ENCODE peak calls at places on chromosome 2, in four cellular contexts. One of them, this sample, is unnamed.

GRCh38 chr2:50529600-50530218 is 502.2 kb downstream of the NRXN1 start:
- DNase-seq in kidney: no peak
- DNase-seq in H1: no peak
- DNase-seq in right lobe of liver: no peak
- DNase-seq in this sample: no peak

GRCh38 chr2:45435316-45435715 is 175.8 kb downstream of the SRBD1 start:
- DNase-seq in H1: no peak
- DNase-seq in right lobe of liver: no peak
- DNase-seq in kidney: no peak
- DNase-seq in this sample: no peak

GRCh38 chr2:200929334-200930249 is 33.9 kb downstream of the ORC2 start:
- DNase-seq in right lobe of liver: no peak
- DNase-seq in kidney: no peak
- DNase-seq in H1: no peak
- DNase-seq in this sample: no peak

GRCh38 chr2:85899284-85899683 is 10.5 kb upstream of the ST3GAL5 start:
- DNase-seq in H1: no peak
- DNase-seq in kidney: no peak
- DNase-seq in right lobe of liver: no peak
- DNase-seq in this sample: no peak

GRCh38 chr2:81894451-81894990 is 1590.0 kb upstream of the LRRTM1 start:
- DNase-seq in right lobe of liver: no peak
- DNase-seq in kidney: no peak
- DNase-seq in H1: no peak
- DNase-seq in this sample: no peak

GRCh38 chr2:237858294-237859081 is 935 bp upstream of the RAMP1 start:
- DNase-seq in H1: peak; percentile 36
- DNase-seq in right lobe of liver: peak; percentile 68
- DNase-seq in kidney: peak; percentile 84
- DNase-seq in this sample: peak; percentile 78

GRCh38 chr2:47799210-47799609 is 16.3 kb downstream of the MSH6 start:
- DNase-seq in right lobe of liver: no peak
- DNase-seq in kidney: no peak
- DNase-seq in H1: no peak
- DNase-seq in this sample: no peak

GRCh38 chr2:96764253-96764637 is 3.5 kb downstream of the CNNM4 start:
- DNase-seq in H1: no peak
- DNase-seq in right lobe of liver: no peak
- DNase-seq in kidney: no peak
- DNase-seq in this sample: peak; percentile 81

GRCh38 chr2:227472265-227473018 is 486 bp downstream of the AGFG1 start:
- DNase-seq in H1: no peak
- DNase-seq in right lobe of liver: peak; percentile 67
- DNase-seq in kidney: peak; percentile 82
- DNase-seq in this sample: peak; percentile 91

GRCh38 chr2:210913461-210913860 is 357.1 kb downstream of the CPS1 start:
- DNase-seq in kidney: no peak
- DNase-seq in H1: no peak
- DNase-seq in right lobe of liver: no peak
- DNase-seq in this sample: no peak

GRCh38 chr2:197711576-197711975 is 6.4 kb downstream of the MARS2 start:
- DNase-seq in H1: no peak
- DNase-seq in right lobe of liver: no peak
- DNase-seq in kidney: no peak
- DNase-seq in this sample: no peak

GRCh38 chr2:63942788-63943187 is 76.4 kb downstream of the VPS54 start:
- DNase-seq in H1: no peak
- DNase-seq in right lobe of liver: no peak
- DNase-seq in kidney: no peak
- DNase-seq in this sample: no peak
- H3K36me3 ChIP-seq in H1: peaks cover 19% of the 10 kb centered on the region
- H3K36me3 ChIP-seq in right lobe of liver: peaks cover 15% of the 10 kb centered on the region
- H3K36me3 ChIP-seq in kidney: no peaks in the 10 kb centered on the region
- H3K36me3 ChIP-seq in this sample: peaks cover 24% of the 10 kb centered on the region

GRCh38 chr2:95664086-95664441 is 72.3 kb downstream of the TRIM43 start:
- DNase-seq in kidney: no peak
- DNase-seq in right lobe of liver: no peak
- DNase-seq in H1: no peak
- DNase-seq in this sample: no peak
- TF ChIP-seq CTCF in kidney: no peak
- TF ChIP-seq CTCF in right lobe of liver: no peak
- TF ChIP-seq CTCF in H1: no peak
- TF ChIP-seq CTCF in this sample: no peak

DNA sequence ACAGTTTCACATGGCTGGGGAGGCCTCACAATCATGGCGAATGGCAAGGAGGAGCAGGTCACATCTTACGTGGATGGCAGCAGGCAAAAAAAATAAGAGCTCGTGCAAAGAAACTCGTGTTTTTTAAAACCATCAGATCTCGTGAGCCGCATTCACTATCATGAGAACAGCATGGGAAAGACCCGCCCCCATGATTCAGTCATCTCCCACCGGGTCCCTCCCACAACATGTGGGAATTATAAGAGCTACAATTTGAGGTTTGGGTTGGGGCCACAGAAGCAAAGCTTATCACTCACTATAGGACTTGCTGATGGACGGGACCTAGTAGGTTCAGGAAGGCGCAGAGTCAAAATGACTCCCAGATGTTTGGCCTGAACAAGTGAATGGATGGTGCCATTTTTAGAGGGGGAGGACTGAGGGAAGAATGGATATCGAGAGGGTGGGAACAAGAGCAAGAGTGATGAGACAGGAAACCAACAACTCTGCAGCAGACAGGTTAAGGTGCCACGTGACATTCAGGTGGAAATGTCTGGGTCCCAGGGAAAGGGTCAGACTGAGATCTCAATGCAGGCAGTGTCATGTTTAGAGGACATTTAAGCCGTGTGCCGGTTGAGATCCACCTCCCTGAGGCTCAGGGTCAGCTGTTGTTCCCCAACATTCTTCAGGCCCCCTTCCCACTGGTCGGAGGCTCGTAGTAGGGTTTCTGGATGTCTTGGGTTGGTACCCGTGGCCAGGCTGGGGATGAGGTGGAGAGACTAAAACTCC is 85.7 kb downstream of the MYCN start:
- DNase-seq in right lobe of liver: no peak
- DNase-seq in H1: no peak
- DNase-seq in kidney: no peak
- DNase-seq in this sample: no peak
- H3K36me3 ChIP-seq in right lobe of liver: no peaks in the 10 kb centered on the region
- H3K36me3 ChIP-seq in H1: no peaks in the 10 kb centered on the region
- H3K36me3 ChIP-seq in kidney: no peaks in the 10 kb centered on the region
- H3K36me3 ChIP-seq in this sample: no peaks in the 10 kb centered on the region

DNA sequence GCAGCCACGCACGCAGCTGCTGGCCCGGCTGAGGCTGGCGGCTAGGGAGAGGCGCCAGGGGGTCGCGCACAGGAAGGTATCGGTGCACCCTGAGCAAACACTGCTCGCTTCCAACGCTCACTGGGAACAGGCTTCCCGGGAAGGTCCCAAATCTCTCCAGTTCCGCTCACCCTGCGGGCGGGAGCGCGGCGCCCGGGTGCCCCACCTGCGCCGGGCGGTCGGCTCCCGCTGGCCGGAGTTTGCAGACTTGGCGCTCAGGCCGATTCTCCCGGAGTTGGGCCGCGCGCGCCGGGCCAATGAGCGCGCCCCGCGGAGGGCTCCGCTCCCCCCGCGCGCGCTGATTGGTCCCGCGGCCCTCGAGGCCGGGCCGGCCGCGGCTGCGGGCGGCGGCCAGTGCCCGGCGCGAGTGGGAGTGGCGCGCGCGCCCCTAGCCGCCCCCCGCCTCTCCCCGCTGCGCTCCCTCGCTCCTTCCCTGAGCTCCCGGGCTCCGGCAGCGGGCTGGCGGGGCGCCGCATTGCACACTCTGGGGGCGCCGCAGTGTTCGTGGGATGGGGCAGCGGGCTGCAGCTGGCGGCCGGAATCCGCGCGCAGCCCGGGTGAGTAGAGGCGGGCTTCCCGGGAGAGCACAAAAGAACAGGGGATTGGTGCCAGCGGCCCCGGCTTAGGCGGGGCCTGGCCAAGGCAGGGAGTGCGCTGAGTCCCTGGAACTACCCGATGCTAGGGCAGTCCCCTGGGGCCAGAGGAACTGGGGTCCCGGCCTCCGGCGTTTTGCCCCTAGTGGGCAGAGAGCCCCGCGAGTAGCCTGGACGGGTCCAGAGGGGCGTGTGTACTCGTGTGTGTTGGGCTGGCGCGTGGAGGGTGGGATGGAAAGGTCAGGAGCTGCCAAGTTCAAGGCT is at the start of gene LYPD6:
- DNase-seq in kidney: peak; percentile 86
- DNase-seq in right lobe of liver: peak; percentile 82
- DNase-seq in H1: no peak
- DNase-seq in this sample: no peak
- TF ChIP-seq CTCF in kidney: no peak
- TF ChIP-seq CTCF in right lobe of liver: no peak
- TF ChIP-seq CTCF in H1: no peak
- TF ChIP-seq CTCF in this sample: no peak

DNA sequence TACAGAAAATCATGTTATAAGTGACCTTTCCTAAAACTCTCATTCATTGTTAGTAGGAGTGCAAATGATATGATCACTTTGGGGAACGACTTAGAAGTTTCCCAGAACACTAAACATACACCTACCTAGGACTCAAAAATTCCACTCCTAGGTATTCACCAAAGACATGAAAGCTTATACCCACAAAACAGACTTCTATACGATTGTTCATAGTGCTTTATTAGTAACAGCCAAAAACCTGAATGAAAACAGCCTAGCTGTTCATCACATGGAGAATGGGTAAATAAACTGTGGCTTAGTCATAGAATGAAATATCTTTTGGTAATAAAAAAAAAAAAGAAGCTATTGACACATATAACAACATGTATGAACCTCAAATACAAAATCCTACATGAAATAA is 8.8 kb downstream of the NOL10 start:
- DNase-seq in right lobe of liver: no peak
- DNase-seq in H1: no peak
- DNase-seq in kidney: no peak
- DNase-seq in this sample: no peak
- H3K36me3 ChIP-seq in right lobe of liver: peaks cover 21% of the 10 kb centered on the region
- H3K36me3 ChIP-seq in H1: peaks cover 26% of the 10 kb centered on the region
- H3K36me3 ChIP-seq in kidney: peaks cover 5% of the 10 kb centered on the region
- H3K36me3 ChIP-seq in this sample: peaks cover 39% of the 10 kb centered on the region